ENCODE peak calls at places on chromosomes 12 and 14, in eight cellular contexts. S is substantia nigra; H is IMR-90; P is CD4-positive, alpha-beta T cell; Q is left ventricle myocardium inferior; D is right cardiac atrium; I is suprapubic skin; J is HCT116. K is an unnamed sample.

GRCh38 chr14:30569216-30569902 is 10.4 kb downstream of the G2E3 start:
- DNase-seq in D (no peak), H (no peak), J (no peak), S (no peak), P (no peak), I (no peak), Q (no peak), K (peak)

GRCh38 chr12:68792952-68793351 is 15.0 kb upstream of the MDM2 start:
- DNase-seq in J (peak), P (no peak), S (no peak), Q (no peak), H (peak), I (no peak), D (no peak), K (peak)

GRCh38 chr12:59787610-59788009 is 191.8 kb downstream of the SLC16A7 start:
- DNase-seq in H (no peak), P (no peak), D (no peak), J (no peak), S (no peak), Q (no peak), I (no peak), K (no peak)

GRCh38 chr12:110073049-110073831 is 24.9 kb upstream of the C12orf76 start:
- DNase-seq in Q (peak), J (no peak), D (peak), H (no peak), S (peak), P (no peak), I (no peak), K (no peak)

GRCh38 chr14:89813485-89814080 is 140.9 kb downstream of the EFCAB11 start:
- DNase-seq in I (no peak), D (no peak), P (no peak), J (no peak), H (peak), Q (peak), S (no peak), K (no peak)

GRCh38 chr12:40688085-40688725 is 4.0 kb upstream of the CNTN1 start:
- DNase-seq in P (no peak), Q (no peak), J (no peak), D (no peak), S (no peak), I (no peak), H (no peak), K (no peak)

GRCh38 chr12:103441437-103442186 is 54.2 kb downstream of the C12orf42 start:
- DNase-seq in S (no peak), Q (no peak), P (peak), H (no peak), I (no peak), D (peak), J (no peak), K (no peak)

GRCh38 chr14:92538412-92539017 is 24.9 kb downstream of the RIN3 start:
- DNase-seq in Q (no peak), P (no peak), D (no peak), I (no peak), J (no peak), H (no peak), S (no peak), K (no peak)

GRCh38 chr14:89702151-89702936 is 252.2 kb downstream of the EFCAB11 start:
- DNase-seq in J (no peak), S (no peak), Q (peak), H (peak), P (no peak), D (peak), I (peak), K (no peak)

GRCh38 chr12:64937466-64937865 is 113.0 kb downstream of the TBC1D30 start:
- DNase-seq in P (no peak), J (no peak), D (no peak), Q (no peak), S (no peak), H (no peak), I (no peak), K (no peak)

GRCh38 chr12:110731479-110731878 is 11.2 kb downstream of the PPP1CC start:
- DNase-seq in H (no peak), D (no peak), I (no peak), Q (no peak), S (no peak), J (no peak), P (no peak), K (no peak)

GRCh38 chr12:27014859-27015729 is 910 bp upstream of the TM7SF3 start:
- DNase-seq in H (no peak), S (no peak), P (no peak), D (no peak), J (no peak), I (no peak), Q (no peak), K (no peak)

GRCh38 chr14:67680121-67680602 is 5.7 kb upstream of the VTI1B start:
- DNase-seq in Q (no peak), P (no peak), J (no peak), H (peak), S (no peak), D (no peak), I (no peak), K (no peak)

GRCh38 chr12:40336573-40337199 is 111.9 kb downstream of the LRRK2 start:
- DNase-seq in I (no peak), D (no peak), H (peak), Q (no peak), S (no peak), P (no peak), J (no peak), K (no peak)

GRCh38 chr12:78767264-78767981 is 97.2 kb upstream of the SYT1 start:
- DNase-seq in I (no peak), J (no peak), Q (no peak), D (no peak), P (no peak), H (no peak), S (no peak), K (no peak)

DNA sequence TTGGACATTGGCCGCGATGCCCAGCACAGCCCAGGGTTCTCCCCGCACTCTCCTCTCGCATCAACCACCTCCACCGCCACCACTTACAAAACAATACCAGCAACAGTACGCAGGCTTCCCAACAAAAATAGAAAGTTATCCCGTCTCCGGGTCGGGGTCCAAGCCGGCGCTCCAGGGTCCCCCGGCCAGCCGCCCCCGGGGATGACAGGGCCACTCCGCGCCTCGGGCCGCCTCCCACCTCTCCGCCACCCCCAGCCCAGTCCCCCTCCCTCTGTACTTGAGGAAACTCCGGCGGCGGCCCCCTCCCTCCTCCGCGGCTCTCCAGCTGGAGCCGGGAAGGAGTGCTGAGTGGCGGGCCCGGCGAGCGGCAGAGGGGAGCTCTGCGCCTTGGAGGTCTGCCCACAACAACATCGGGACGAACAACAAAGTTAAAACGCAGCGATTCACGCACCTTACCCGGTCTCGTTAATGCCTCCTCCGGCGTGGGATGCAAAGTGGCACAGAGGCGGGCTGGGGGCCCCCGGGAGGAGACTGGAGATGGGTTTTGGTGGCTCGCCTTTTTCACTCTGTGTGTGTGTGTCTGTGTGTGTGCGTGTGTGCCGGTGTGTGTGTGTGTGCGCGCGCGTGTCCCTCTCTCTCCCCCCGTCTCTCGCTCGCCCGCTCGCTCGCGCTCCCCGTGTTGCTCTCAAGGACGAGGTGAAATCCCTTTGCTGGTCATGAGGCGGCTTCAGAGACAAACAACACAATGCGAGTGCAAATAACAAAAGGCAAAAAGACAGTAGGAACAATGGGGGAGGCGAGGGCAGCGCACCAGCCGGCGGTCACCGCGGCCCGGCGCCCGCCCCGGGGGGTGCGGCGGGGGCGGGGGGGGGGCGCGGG is 386.8 kb downstream of the BCAT1 start:
- DNase-seq in P (no peak), I (peak), D (peak), Q (peak), H (peak), S (no peak), J (no peak), K (peak)
- H3K27ac ChIP-seq in P (no peak), I (peak), D (peak), Q (peak), H (peak), S (peak), J (no peak), K (no peak)

GRCh38 chr14:77620222-77620865 is 3.9 kb upstream of the SPTLC2 start:
- DNase-seq in J (no peak), Q (no peak), P (no peak), I (no peak), H (no peak), D (no peak), S (no peak), K (no peak)

GRCh38 chr14:77618381-77618780 is 1.9 kb upstream of the SPTLC2 start:
- DNase-seq in Q (no peak), D (no peak), H (no peak), J (no peak), S (no peak), I (no peak), P (no peak), K (no peak)

GRCh38 chr14:77622562-77622961 is 6.1 kb upstream of the SPTLC2 start:
- DNase-seq in P (no peak), H (no peak), I (no peak), S (no peak), D (no peak), Q (no peak), J (no peak), K (no peak)

GRCh38 chr14:77625360-77625759 is 8.9 kb upstream of the SPTLC2 start:
- DNase-seq in I (no peak), S (no peak), D (no peak), Q (no peak), P (no peak), J (no peak), H (no peak), K (no peak)

GRCh38 chr14:77623201-77623600 is 6.8 kb upstream of the SPTLC2 start:
- DNase-seq in D (no peak), P (no peak), S (no peak), I (no peak), H (no peak), J (no peak), Q (no peak), K (no peak)
- H3K27ac ChIP-seq in D (no peak), P (no peak), S (no peak), I (no peak), H (no peak), J (no peak), Q (no peak), K (no peak)

DNA sequence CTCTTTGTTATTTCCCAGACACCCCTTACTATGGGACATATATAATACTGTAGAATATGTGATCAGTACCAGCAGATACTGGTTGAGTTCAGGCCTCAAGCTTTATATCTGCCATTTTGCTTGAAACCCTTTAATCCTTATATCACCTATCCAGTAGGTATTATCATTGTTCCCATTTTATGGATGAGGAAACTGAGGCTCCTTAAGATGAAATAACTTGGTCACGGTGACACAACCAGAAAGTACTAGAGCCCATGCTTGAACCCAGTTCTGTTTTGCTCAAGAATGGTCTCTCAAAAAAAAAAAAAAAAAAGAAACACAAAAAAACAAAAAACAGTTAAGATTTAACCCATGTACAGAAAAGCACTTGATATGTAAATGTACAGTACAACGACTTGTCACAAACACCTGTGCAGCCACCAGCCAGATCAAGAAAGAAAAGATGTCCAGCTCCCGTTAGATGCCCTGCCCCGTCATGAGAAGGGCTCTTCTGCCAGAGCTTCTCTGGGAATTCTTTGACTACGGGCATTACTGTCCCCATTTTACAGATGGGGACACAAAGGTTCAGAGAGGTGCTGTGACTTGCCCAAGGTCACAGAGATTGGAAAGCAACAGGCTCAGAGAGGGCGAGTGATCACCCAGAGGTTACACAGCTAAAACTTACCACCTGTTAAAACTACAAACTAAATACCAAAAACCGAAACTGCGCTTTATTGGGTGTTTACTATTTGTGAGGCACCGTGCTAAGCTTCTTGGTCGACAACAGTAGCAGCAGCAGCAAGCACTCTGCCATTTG is 669 bp upstream of the WSCD2 start:
- DNase-seq in S (no peak), I (no peak), J (no peak), D (no peak), H (no peak), Q (no peak), P (no peak), K (no peak)
- H3K27ac ChIP-seq in S (no peak), I (no peak), J (no peak), D (no peak), H (no peak), Q (no peak), P (no peak), K (no peak)

GRCh38 chr14:60722836-60723217 is 1.3 kb downstream of the SIX4 start:
- DNase-seq in I (no peak), Q (no peak), H (peak), P (no peak), J (no peak), D (peak), S (no peak), K (peak)
- H3K27ac ChIP-seq in I (no peak), Q (no peak), H (peak), P (no peak), J (peak), D (no peak), S (no peak), K (peak)

K was measured in WERI-Rb-1.